ENCODE peak calls at places on chromosomes 6 and 20, in six cellular contexts. G, P, A, E, J and Z are unnamed samples.

GRCh38 chr20:63620991-63621390 is 5.9 kb downstream of the GMEB2 start:
- DNase-seq in G (no peak), P (no peak), A (no peak), E (no peak), J (no peak), Z (no peak)

GRCh38 chr6:11270030-11271027 is 37.9 kb upstream of the NEDD9 start:
- DNase-seq in G (no peak), P (peak; percentile 76), A (no peak), E (peak; percentile 77), J (no peak), Z (no peak)

GRCh38 chr6:96939019-96939805 is 14.7 kb downstream of the KLHL32 start:
- DNase-seq in G (no peak), P (no peak), A (no peak), E (peak; percentile 47), J (no peak), Z (no peak)

GRCh38 chr6:165616116-165616515 is 46.9 kb downstream of the PDE10A start:
- DNase-seq in G (no peak), P (no peak), A (no peak), E (peak; percentile 6), J (no peak), Z (no peak)

GRCh38 chr6:94045473-94045872 is 626.1 kb upstream of the EPHA7 start:
- DNase-seq in G (no peak), P (no peak), A (no peak), E (no peak), J (no peak), Z (no peak)

GRCh38 chr6:108163644-108164536 is 1.9 kb upstream of the NR2E1 start:
- DNase-seq in G (no peak), P (no peak), A (no peak), E (no peak), J (no peak), Z (no peak)

GRCh38 chr20:9035129-9035528 is 33.8 kb upstream of the PLCB4 start:
- DNase-seq in G (no peak), P (no peak), A (peak; percentile 80), E (peak; percentile 91), J (no peak), Z (no peak)

GRCh38 chr6:107318100-107318736 is 141.1 kb downstream of the PDSS2 start:
- DNase-seq in G (peak; percentile 57), P (peak; percentile 50), A (no peak), E (peak; percentile 71), J (peak; percentile 35), Z (no peak)

GRCh38 chr6:13278991-13279390 is 49.3 kb downstream of the TBC1D7 start:
- DNase-seq in G (no peak), P (no peak), A (no peak), E (no peak), J (no peak), Z (no peak)

GRCh38 chr6:45115696-45116095 is 212.4 kb upstream of the RUNX2 start:
- DNase-seq in G (no peak), P (no peak), A (no peak), E (peak; percentile 39), J (no peak), Z (no peak)

GRCh38 chr6:87724994-87725811 is 23.2 kb upstream of the AKIRIN2 start:
- DNase-seq in G (no peak), P (no peak), A (no peak), E (no peak), J (peak; percentile 33), Z (no peak)

GRCh38 chr20:63074631-63075030 is 67.9 kb upstream of the BHLHE23 start:
- DNase-seq in G (no peak), P (no peak), A (no peak), E (no peak), J (no peak), Z (no peak)

GRCh38 chr6:89356644-89357043 is 4.1 kb upstream of the UBE2J1 start:
- DNase-seq in G (no peak), P (no peak), A (no peak), E (no peak), J (no peak), Z (no peak)

GRCh38 chr6:30162265-30163089 is 869 bp upstream of the TRIM15 start:
- DNase-seq in G (no peak), P (no peak), A (no peak), E (no peak), J (no peak), Z (no peak)

GRCh38 chr20:60238992-60239655 is 280.9 kb downstream of the CDH26 start:
- DNase-seq in G (no peak), P (no peak), A (no peak), E (no peak), J (no peak), Z (no peak)

GRCh38 chr6:170365581-170365980 is 59.0 kb downstream of the FAM120B start:
- DNase-seq in G (no peak), P (no peak), A (no peak), E (no peak), J (no peak), Z (no peak)

GRCh38 chr6:75306074-75306473 is 21.5 kb upstream of the TMEM30A start:
- DNase-seq in G (no peak), P (no peak), A (no peak), E (peak; percentile 58), J (no peak), Z (no peak)

GRCh38 chr6:33170176-33171095 is 21.8 kb downstream of the COL11A2 start:
- DNase-seq in G (no peak), P (no peak), A (no peak), E (no peak), J (no peak), Z (no peak)

GRCh38 chr6:125918681-125919566 is 37.6 kb upstream of the HINT3 start:
- DNase-seq in G (no peak), P (peak; percentile 58), A (no peak), E (peak; percentile 82), J (peak; percentile 29), Z (no peak)

GRCh38 chr6:12001004-12001705 is 11.0 kb upstream of the HIVEP1 start:
- DNase-seq in G (no peak), P (no peak), A (no peak), E (peak; percentile 67), J (no peak), Z (no peak)

GRCh38 chr6:3337521-3338350 is 79.0 kb downstream of the PSMG4 start:
- DNase-seq in G (no peak), P (no peak), A (no peak), E (peak; percentile 28), J (no peak), Z (no peak)

DNA sequence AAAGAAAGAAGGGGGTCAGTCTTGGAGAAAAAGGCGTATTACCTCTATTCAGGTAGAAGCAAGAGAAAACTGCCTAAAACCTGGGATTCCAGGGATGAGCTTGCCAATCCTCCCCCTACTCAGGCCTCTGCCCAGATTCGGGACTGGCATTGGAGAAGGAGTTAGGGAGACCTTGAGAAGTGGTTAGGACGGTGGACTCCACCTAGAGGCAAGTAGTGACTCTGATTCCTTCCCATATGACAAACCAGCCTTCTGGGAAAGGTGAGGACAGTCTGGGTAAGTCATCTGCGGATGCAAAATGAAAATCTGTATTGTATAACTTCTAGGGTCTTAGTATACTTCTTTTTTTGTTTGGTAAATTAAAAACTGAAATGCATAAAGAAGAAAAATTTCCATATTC is 43.8 kb downstream of the SLX4IP start:
- DNase-seq in G (no peak), P (no peak), A (no peak), E (no peak), J (no peak), Z (no peak)
- TF ChIP-seq CTCF in G (no peak), P (no peak), A (no peak), E (peak; percentile 4), J (no peak), Z (no peak)

GRCh38 chr6:150299873-150300485 is 68.8 kb upstream of the IYD start:
- DNase-seq in G (no peak), P (no peak), A (no peak), E (no peak), J (no peak), Z (no peak)

GRCh38 chr6:150296890-150297289 is 71.9 kb upstream of the IYD start:
- DNase-seq in G (no peak), P (no peak), A (no peak), E (no peak), J (no peak), Z (no peak)

GRCh38 chr6:150297327-150298028 is 71.3 kb upstream of the IYD start:
- DNase-seq in G (no peak), P (peak; percentile 35), A (no peak), E (peak; percentile 80), J (no peak), Z (no peak)

GRCh38 chr6:150298029-150298380 is 70.8 kb upstream of the IYD start:
- DNase-seq in G (no peak), P (no peak), A (no peak), E (no peak), J (no peak), Z (no peak)

GRCh38 chr6:150298676-150299075 is 70.1 kb upstream of the IYD start:
- DNase-seq in G (no peak), P (no peak), A (no peak), E (no peak), J (no peak), Z (no peak)
- H3K4me3 ChIP-seq in G (no peak overlapping the region), P (no peak overlapping the region), A (no peak overlapping the region), E (no peak overlapping the region), J (no peak overlapping the region), Z (no peak overlapping the region)

GRCh38 chr6:4929319-4929718 is 74.5 kb downstream of the RPP40 start:
- DNase-seq in G (no peak), P (no peak), A (no peak), E (peak; percentile 42), J (no peak), Z (no peak)

GRCh38 chr6:4930025-4930692 is 73.7 kb downstream of the RPP40 start:
- DNase-seq in G (no peak), P (no peak), A (no peak), E (no peak), J (no peak), Z (no peak)

GRCh38 chr6:4925580-4925979 is 78.3 kb downstream of the RPP40 start:
- DNase-seq in G (no peak), P (no peak), A (no peak), E (no peak), J (no peak), Z (no peak)

GRCh38 chr6:4931530-4932505 is 72.0 kb downstream of the RPP40 start:
- DNase-seq in G (no peak), P (peak; percentile 73), A (no peak), E (no peak), J (no peak), Z (no peak)

GRCh38 chr6:4928426-4928825 is 75.4 kb downstream of the RPP40 start:
- DNase-seq in G (no peak), P (no peak), A (no peak), E (peak; percentile 28), J (no peak), Z (no peak)
- H3K27ac ChIP-seq in G (no peak overlapping the region), P (no peak overlapping the region), A (no peak overlapping the region), E (no peak overlapping the region), J (no peak overlapping the region), Z (no peak overlapping the region)

DNA sequence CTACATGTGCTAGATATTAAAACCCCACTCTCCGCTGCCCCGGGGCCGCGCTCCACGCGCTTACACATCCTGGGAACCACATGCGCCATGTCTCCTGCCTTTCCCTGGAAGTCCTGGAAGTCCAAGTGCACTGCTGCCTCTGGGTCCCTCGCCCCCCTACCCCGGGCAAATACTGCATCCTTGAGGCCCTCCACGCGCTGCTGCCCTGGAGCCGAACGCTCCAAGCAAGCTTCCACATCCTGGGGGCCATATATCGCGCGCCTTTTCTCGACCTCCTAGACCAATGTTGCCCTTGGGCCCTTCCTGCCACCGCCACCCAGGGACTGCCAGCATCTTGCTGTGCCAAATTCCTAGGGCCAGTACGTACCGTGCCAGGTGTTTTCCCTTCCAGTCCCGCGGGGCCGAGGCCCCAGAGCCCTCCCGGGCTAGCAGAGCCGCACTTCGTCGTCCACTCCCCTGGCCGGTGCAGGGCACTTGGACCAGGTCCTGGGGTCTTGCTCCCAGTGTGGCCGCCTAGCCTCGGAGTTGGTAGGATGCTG is 779 bp upstream of the KCNG1 start:
- DNase-seq in G (no peak), P (no peak), A (no peak), E (no peak), J (no peak), Z (no peak)
- TF ChIP-seq CTCF in G (no peak), P (no peak), A (no peak), E (no peak), J (no peak), Z (no peak)